ENCODE peak calls at places on chromosomes 6 and 20, in four cellular contexts. O is GM12878, T is HepG2, U is K562. S is an unnamed sample.

GRCh38 chr6:143336446-143337152 is 113.9 kb downstream of the ADAT2 start:
- DNase-seq in U (no peak), O (no peak), T (no peak), S (no peak)

GRCh38 chr20:21583486-21584168 is 69.8 kb upstream of the NKX2-2 start:
- DNase-seq in O (no peak), T (no peak), U (no peak), S (no peak)

GRCh38 chr6:166615059-166615770 is 11.8 kb downstream of the RPS6KA2 start:
- DNase-seq in T (no peak), U (no peak), O (no peak), S (no peak)

GRCh38 chr6:77630019-77630418 is 22.8 kb upstream of the MEI4 start:
- DNase-seq in O (no peak), T (no peak), U (no peak), S (no peak)

GRCh38 chr20:60009826-60010616 is 51.8 kb downstream of the CDH26 start:
- DNase-seq in O (no peak), T (no peak), U (no peak), S (no peak)

GRCh38 chr6:20746024-20746423 is 211.8 kb downstream of the CDKAL1 start:
- DNase-seq in O (no peak), T (no peak), U (no peak), S (no peak)

GRCh38 chr6:70706491-70707123 is 38.9 kb downstream of the SMAP1 start:
- DNase-seq in O (no peak), T (peak), U (peak), S (peak)

GRCh38 chr20:20875716-20876115 is 163.3 kb upstream of the RALGAPA2 start:
- DNase-seq in T (no peak), U (no peak), O (no peak), S (no peak)

GRCh38 chr6:54083301-54083700 is 27.9 kb upstream of the MLIP start:
- DNase-seq in U (no peak), T (no peak), O (no peak), S (no peak)

GRCh38 chr6:90103056-90103793 is 193.4 kb downstream of the BACH2 start:
- DNase-seq in U (no peak), T (peak), O (peak), S (no peak)

GRCh38 chr20:32466739-32467505 is 108.8 kb downstream of the ASXL1 start:
- DNase-seq in U (no peak), T (no peak), O (no peak), S (no peak)

GRCh38 chr20:63890201-63890576 is 4.7 kb upstream of the DNAJC5 start:
- DNase-seq in U (no peak), O (no peak), T (no peak), S (no peak)

GRCh38 chr20:61234224-61234623 is 17.8 kb upstream of the CDH4 start:
- DNase-seq in T (no peak), U (no peak), O (no peak), S (no peak)

GRCh38 chr20:36941403-36941835 is 10.1 kb downstream of the SAMHD1 start:
- DNase-seq in O (no peak), T (no peak), U (no peak), S (peak)

GRCh38 chr6:138986578-138986977 is 1.5 kb downstream of the REPS1 start:
- DNase-seq in U (peak), T (peak), O (no peak), S (no peak)

GRCh38 chr6:37946021-37946420 is 126.5 kb downstream of the ZFAND3 start:
- DNase-seq in O (no peak), U (no peak), T (no peak), S (no peak)

GRCh38 chr6:17086469-17086868 is 15.4 kb upstream of the STMND1 start:
- DNase-seq in O (no peak), U (peak), T (peak), S (peak)

GRCh38 chr6:168017629-168018028 is 20.2 kb downstream of the KIF25 start:
- DNase-seq in T (no peak), O (no peak), U (no peak), S (no peak)

GRCh38 chr6:11171952-11172351 is 60.4 kb upstream of the ERVFRD-1 start:
- DNase-seq in U (no peak), T (no peak), O (no peak), S (no peak)

GRCh38 chr6:87697581-87698552 is 4.2 kb downstream of the AKIRIN2 start:
- DNase-seq in O (no peak), T (no peak), U (no peak), S (peak)

GRCh38 chr6:109782401-109783046 is 91.4 kb downstream of the FIG4 start:
- DNase-seq in U (no peak), O (no peak), T (no peak), S (peak)

GRCh38 chr20:4413314-4414045 is 308.2 kb upstream of the PRND start:
- DNase-seq in T (no peak), U (no peak), O (no peak), S (no peak)

GRCh38 chr6:157264701-157265100 is 58.6 kb downstream of the TMEM242 start:
- DNase-seq in U (no peak), T (no peak), O (no peak), S (no peak)

GRCh38 chr20:35306931-35307517 is 14.8 kb upstream of the FAM83C start:
- DNase-seq in U (peak), O (no peak), T (peak), S (peak)

GRCh38 chr6:34656378-34657036 is 40.1 kb downstream of the ILRUN start:
- DNase-seq in T (peak), O (peak), U (no peak), S (peak)

GRCh38 chr20:51128198-51128597 is 105.3 kb upstream of the KCNG1 start:
- DNase-seq in U (no peak), T (no peak), O (no peak), S (no peak)

GRCh38 chr6:47446974-47447373 is 30.6 kb upstream of the CD2AP start:
- DNase-seq in U (no peak), T (no peak), O (no peak), S (no peak)

GRCh38 chr6:161168281-161168891 is 105.5 kb downstream of the AGPAT4 start:
- DNase-seq in U (no peak), T (no peak), O (no peak), S (peak)

GRCh38 chr6:13733178-13733851 is 21.7 kb upstream of the RANBP9 start:
- DNase-seq in U (no peak), T (peak), O (no peak), S (no peak)

GRCh38 chr20:15399781-15400180 is 1062.4 kb upstream of the FLRT3 start:
- DNase-seq in T (no peak), O (no peak), U (no peak), S (no peak)

GRCh38 chr6:5942591-5942990 is 64.1 kb downstream of the NRN1 start:
- DNase-seq in T (no peak), O (no peak), U (no peak), S (no peak)

GRCh38 chr6:88933521-88933920 is 29.9 kb downstream of the RNGTT start:
- DNase-seq in O (no peak), U (no peak), T (no peak), S (no peak)

GRCh38 chr20:17491041-17491440 is 40.1 kb downstream of the BFSP1 start:
- DNase-seq in T (no peak), U (no peak), O (no peak), S (no peak)

GRCh38 chr20:53655909-53656652 is 62.4 kb upstream of the ZNF217 start:
- DNase-seq in O (no peak), U (no peak), T (no peak), S (no peak)

GRCh38 chr20:45345104-45345936 is 2.9 kb downstream of the SDC4 start:
- DNase-seq in O (no peak), T (no peak), U (no peak), S (no peak)

GRCh38 chr20:52708137-52708536 is 264.0 kb upstream of the TSHZ2 start:
- DNase-seq in O (no peak), T (no peak), U (no peak), S (no peak)

GRCh38 chr6:130932438-130932837 is 105.2 kb downstream of the SMLR1 start:
- DNase-seq in O (no peak), U (no peak), T (no peak), S (no peak)

GRCh38 chr6:130931683-130932082 is 104.5 kb downstream of the SMLR1 start:
- DNase-seq in U (no peak), T (no peak), O (no peak), S (no peak)

GRCh38 chr6:130932956-130933355 is 105.8 kb downstream of the SMLR1 start:
- DNase-seq in U (no peak), O (no peak), T (no peak), S (no peak)

GRCh38 chr6:130934848-130935585 is 107.8 kb downstream of the SMLR1 start:
- DNase-seq in U (no peak), T (peak), O (no peak), S (no peak)

GRCh38 chr6:130933712-130934200 is 106.5 kb downstream of the SMLR1 start:
- DNase-seq in O (no peak), T (peak), U (no peak), S (no peak)
- TF ChIP-seq JUND in O (no peak), T (no peak), U (no peak), S (no peak)

GRCh38 chr6:31837612-31838553 is 10.3 kb downstream of the HSPA1B start:
- DNase-seq in O (no peak), T (no peak), U (peak), S (no peak)

GRCh38 chr6:31838968-31839367 is 11.4 kb downstream of the HSPA1B start:
- DNase-seq in U (no peak), T (no peak), O (no peak), S (no peak)

GRCh38 chr6:31834704-31835375 is 7.3 kb downstream of the HSPA1B start:
- DNase-seq in U (peak), T (peak), O (no peak), S (peak)

GRCh38 chr6:31836036-31836675 is 8.6 kb downstream of the HSPA1B start:
- DNase-seq in O (no peak), T (no peak), U (peak), S (no peak)

DNA sequence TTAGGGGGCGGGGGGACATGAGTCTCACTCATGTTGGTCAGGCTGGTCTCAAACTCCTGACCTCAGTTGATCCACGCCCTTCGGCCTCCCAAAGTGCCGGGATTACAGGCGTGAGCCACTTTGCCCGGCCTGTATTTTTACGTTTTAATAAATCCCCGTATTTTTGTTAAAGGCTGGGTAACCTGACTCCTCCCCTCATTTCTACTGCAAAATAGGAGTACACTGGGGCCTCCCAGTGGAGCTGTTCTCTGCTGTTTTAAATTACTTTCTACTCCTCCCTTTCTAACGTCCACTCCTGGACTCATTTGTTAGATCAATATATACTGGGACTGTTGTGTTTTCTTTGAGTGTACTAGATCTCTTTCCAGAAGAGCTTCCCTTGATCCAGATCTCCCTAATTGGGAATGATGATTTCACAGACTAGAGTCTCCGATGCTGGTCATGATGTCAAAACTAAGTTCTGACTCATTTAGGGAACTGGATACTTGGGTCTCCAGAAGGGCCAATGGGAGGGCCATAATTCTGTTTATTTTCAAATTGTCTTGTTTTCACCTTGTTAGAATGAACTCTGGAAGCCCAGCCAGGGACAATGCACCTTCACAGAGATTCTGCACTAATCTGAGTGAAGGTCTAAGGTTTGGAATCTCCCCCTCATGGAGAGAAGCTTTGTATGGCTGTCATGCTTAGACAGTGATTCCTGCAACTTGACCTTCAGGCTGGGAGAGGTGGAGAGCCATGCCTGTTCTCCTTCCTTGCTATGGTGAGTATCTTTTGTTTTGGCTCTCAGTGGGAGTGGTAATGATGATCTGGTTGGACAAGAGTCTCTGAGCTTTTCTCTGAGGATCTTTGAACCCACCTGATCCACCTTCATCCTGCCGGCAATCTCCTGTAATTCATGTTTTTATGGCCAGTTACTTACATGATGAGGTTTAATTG is 9.4 kb downstream of the HSPA1B start:
- DNase-seq in O (no peak), U (peak), T (no peak), S (no peak)
- TF ChIP-seq SMC3 in O (no peak), U (no peak), T (no peak), S (no peak)

GRCh38 chr6:163381118-163381751 is 33.3 kb upstream of the QKI start:
- DNase-seq in U (no peak), T (peak), O (no peak), S (no peak)

GRCh38 chr6:163383912-163384311 is 30.6 kb upstream of the QKI start:
- DNase-seq in T (no peak), U (no peak), O (no peak), S (no peak)

GRCh38 chr6:163387317-163387716 is 27.2 kb upstream of the QKI start:
- DNase-seq in U (no peak), T (no peak), O (no peak), S (no peak)

GRCh38 chr6:163386329-163386910 is 28.1 kb upstream of the QKI start:
- DNase-seq in O (no peak), U (no peak), T (no peak), S (no peak)

GRCh38 chr6:163384510-163384909 is 30.0 kb upstream of the QKI start:
- DNase-seq in T (no peak), U (no peak), O (no peak), S (no peak)
- TF ChIP-seq FOXM1 in T (no peak), U (no peak), O (no peak), S (no peak)

DNA sequence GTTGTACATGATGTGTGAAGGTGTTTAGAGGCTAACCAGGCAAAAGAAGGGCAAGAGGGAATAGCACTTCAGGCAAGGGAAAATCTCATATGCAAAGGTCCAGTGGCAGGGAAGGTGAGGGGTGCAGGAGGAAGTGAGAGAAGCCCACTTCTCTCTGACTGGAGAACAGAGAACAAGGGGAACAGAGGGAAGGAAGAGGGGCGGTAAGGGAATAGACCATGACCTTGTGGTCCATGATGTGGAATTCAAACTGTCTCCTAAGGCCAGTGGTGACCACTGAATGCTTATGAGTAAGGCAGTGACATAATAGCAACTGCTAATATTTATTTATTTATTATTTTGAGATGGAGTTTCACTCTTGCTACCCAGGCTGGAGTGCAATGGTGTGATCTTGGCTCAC is 20.6 kb upstream of the SLC9A8 start:
- DNase-seq in O (no peak), T (no peak), U (no peak), S (no peak)
- TF ChIP-seq JUND in O (no peak), T (no peak), U (no peak), S (no peak)

DNA sequence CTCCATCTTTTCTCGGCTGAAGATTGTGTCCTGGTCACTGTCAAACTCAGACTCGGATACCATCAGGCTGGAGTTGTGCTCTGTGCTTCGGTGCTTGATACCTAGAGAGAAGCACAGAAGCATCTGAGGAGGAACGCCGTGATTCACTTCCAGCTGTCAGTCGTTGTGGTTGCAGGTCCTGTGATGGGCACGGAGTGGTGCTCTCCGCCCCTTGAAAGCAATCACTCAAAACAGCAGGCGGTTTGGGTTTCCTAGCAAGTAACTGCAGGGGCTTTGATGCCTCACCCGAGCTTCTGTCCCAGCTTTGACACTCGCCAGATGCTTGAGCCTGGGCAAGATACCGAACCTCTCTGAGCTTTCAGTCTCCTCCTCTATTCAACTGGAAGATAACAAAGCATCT is 52.5 kb downstream of the ALDH5A1 start:
- DNase-seq in T (peak), U (no peak), O (no peak), S (no peak)
- TF ChIP-seq SMC3 in T (peak), U (peak), O (no peak), S (no peak)

GRCh38 chr6:106037060-106037459 is 49.1 kb upstream of the PRDM1 start:
- DNase-seq in O (no peak), U (no peak), T (no peak), S (no peak)
- TF ChIP-seq FOXM1 in O (no peak), U (no peak), T (no peak), S (no peak)